ENCODE peak calls at places on chromosomes 12 and 14, in eight cellular contexts. K, M, Q, U, I, C, F and B are unnamed samples.

GRCh38 chr12:22935090-22935489 is 310.1 kb downstream of the ETNK1 start:
- DNase-seq in M (no peak), K (peak), C (no peak), U (no peak), F (no peak), Q (no peak), I (peak), B (no peak)

GRCh38 chr14:97564334-97564733 is 767.2 kb downstream of the VRK1 start:
- DNase-seq in Q (no peak), M (no peak), I (no peak), F (no peak), K (no peak), C (no peak), U (no peak), B (peak)

GRCh38 chr12:26696613-26697092 is 136.3 kb downstream of the ITPR2 start:
- DNase-seq in C (no peak), F (no peak), K (no peak), Q (no peak), U (no peak), M (peak), I (no peak), B (no peak)

GRCh38 chr14:104363891-104364760 is 215.4 kb upstream of the C14orf180 start:
- DNase-seq in I (peak), U (no peak), K (no peak), Q (no peak), F (no peak), C (no peak), M (no peak), B (no peak)

GRCh38 chr12:120103044-120103338 is 13.6 kb downstream of the RAB35 start:
- DNase-seq in I (no peak), M (no peak), C (no peak), F (no peak), Q (no peak), K (no peak), U (no peak), B (no peak)

GRCh38 chr14:68789798-68790655 is 2.8 kb downstream of the ZFP36L1 start:
- DNase-seq in I (no peak), C (peak), M (peak), K (no peak), Q (no peak), U (peak), F (no peak), B (no peak)

GRCh38 chr14:69312608-69313007 is 52.6 kb downstream of the GALNT16 start:
- DNase-seq in Q (peak), C (no peak), F (no peak), M (no peak), I (peak), K (no peak), U (no peak), B (no peak)

GRCh38 chr12:30828686-30829085 is 73.9 kb upstream of the CAPRIN2 start:
- DNase-seq in Q (no peak), I (no peak), U (no peak), K (no peak), C (no peak), F (no peak), M (no peak), B (no peak)

GRCh38 chr12:450438-450837 is 9.3 kb upstream of the B4GALNT3 start:
- DNase-seq in C (no peak), Q (no peak), F (no peak), K (no peak), U (no peak), I (no peak), M (no peak), B (no peak)

GRCh38 chr12:449203-449602 is 10.5 kb upstream of the B4GALNT3 start:
- DNase-seq in M (no peak), I (no peak), C (no peak), F (no peak), K (no peak), Q (no peak), U (no peak), B (no peak)

GRCh38 chr12:455821-456220 is 3.9 kb upstream of the B4GALNT3 start:
- DNase-seq in M (no peak), F (no peak), U (no peak), C (no peak), I (no peak), Q (no peak), K (no peak), B (no peak)

GRCh38 chr12:457676-458075 is 2.1 kb upstream of the B4GALNT3 start:
- DNase-seq in M (no peak), U (no peak), K (no peak), Q (no peak), I (no peak), C (no peak), F (no peak), B (peak)

DNA sequence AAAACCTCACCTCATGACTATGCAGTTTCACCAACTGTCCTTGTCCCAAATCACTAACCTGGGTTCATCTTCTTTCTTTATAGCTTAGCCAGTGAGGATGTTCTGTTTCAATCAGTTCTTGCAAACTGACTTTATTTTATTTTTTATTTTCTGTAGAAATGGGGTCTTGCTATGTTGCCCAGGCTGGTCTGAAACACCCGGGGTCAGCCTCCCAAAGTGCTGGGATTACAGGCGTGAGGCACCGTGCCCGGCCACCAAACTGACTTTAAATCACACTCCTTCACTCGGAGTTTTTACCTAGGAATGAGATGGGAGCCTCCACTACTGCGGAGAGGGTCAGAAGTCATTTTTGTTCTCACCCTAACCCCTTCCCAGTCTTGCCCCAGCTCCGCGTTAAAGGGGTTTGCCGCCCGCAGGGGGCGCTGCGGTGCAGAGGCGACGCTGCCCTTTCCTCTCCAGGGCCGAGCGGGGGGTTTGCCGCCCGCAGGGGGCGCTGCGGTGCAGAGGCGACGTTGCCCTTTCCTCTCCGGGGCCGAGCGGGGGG is 7.0 kb upstream of the B4GALNT3 start:
- DNase-seq in C (no peak), M (no peak), F (no peak), Q (no peak), I (peak), K (peak), U (peak), B (peak)
- H3K4me3 ChIP-seq in C (no peak), M (no peak), F (no peak), Q (no peak), I (no peak), K (no peak), U (no peak), B (no peak)

GRCh38 chr12:5745251-5745888 is 199.7 kb downstream of the ANO2 start:
- DNase-seq in F (peak), U (peak), Q (peak), I (peak), M (peak), K (peak), C (peak), B (peak)

GRCh38 chr12:5748027-5748426 is 197.0 kb downstream of the ANO2 start:
- DNase-seq in Q (no peak), K (no peak), C (no peak), M (no peak), F (no peak), I (no peak), U (no peak), B (no peak)

GRCh38 chr12:5746020-5746419 is 199.0 kb downstream of the ANO2 start:
- DNase-seq in M (no peak), F (no peak), K (no peak), I (no peak), Q (no peak), C (no peak), U (no peak), B (no peak)

GRCh38 chr12:5746496-5746895 is 198.6 kb downstream of the ANO2 start:
- DNase-seq in M (no peak), I (no peak), F (no peak), Q (no peak), U (no peak), C (no peak), K (no peak), B (no peak)

GRCh38 chr12:5746917-5747316 is 198.1 kb downstream of the ANO2 start:
- DNase-seq in M (no peak), Q (no peak), C (no peak), I (no peak), U (no peak), K (no peak), F (no peak), B (no peak)
- H3K4me3 ChIP-seq in M (no peak), Q (no peak), C (no peak), I (no peak), U (no peak), K (no peak), F (no peak), B (no peak)

DNA sequence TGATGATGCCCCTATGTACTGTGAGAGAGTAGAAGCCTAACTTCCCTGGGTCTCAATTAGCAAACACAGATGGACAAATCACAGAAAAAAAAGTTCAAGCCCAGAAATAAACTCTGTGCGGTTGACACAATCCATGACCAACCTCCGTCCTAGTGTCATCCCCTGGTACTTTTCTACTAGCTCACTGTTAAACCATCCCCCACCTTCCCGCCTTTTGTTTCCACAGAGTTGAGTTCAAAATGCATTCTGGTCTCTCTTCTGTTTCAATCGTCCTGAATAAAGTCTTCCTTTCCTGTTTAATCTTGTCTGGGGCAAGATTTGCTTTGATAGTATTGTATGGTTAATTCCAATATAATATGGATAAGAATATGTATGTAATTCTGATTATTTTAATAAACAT is 199.9 kb downstream of the SLC6A15 start:
- DNase-seq in I (no peak), F (no peak), C (no peak), Q (no peak), M (no peak), U (no peak), K (no peak), B (no peak)
- H3K4me3 ChIP-seq in I (no peak), F (no peak), C (no peak), Q (no peak), M (no peak), U (no peak), K (no peak), B (no peak)

GRCh38 chr12:123912415-123913385 is 59.9 kb downstream of the CCDC92 start:
- DNase-seq in Q (no peak), U (no peak), I (no peak), M (peak), F (no peak), C (peak), K (no peak), B (peak)
- H3K4me3 ChIP-seq in Q (no peak), U (no peak), I (no peak), M (no peak), F (no peak), C (no peak), K (no peak), B (no peak)